ENCODE peak calls at places on chromosome 17, in nine cellular contexts. T, V, P, Q, L, J, E, W and D are unnamed samples.

GRCh38 chr17:47265983-47266541 is 12.4 kb downstream of the ITGB3 start:
- ATAC-seq in Q (peak; percentile 81), J (peak; percentile 55), T (peak; percentile 58), V (peak; percentile 72), W (peak; percentile 55), P (peak; percentile 17), L (no peak), E (no peak), D (peak; percentile 91)

GRCh38 chr17:28865946-28866752 is 11.3 kb downstream of the ERAL1 start:
- ATAC-seq in T (no peak), W (peak; percentile 47), V (no peak), P (no peak), E (no peak), Q (peak; percentile 63), J (no peak), L (peak; percentile 99), D (peak; percentile 97)

GRCh38 chr17:57557793-57558681 is 187.1 kb downstream of the CCDC182 start:
- ATAC-seq in L (peak; percentile 58), J (peak; percentile 70), T (no peak), Q (no peak), V (peak; percentile 36), P (no peak), W (no peak), E (no peak), D (no peak)

GRCh38 chr17:19897108-19897854 is 29.5 kb upstream of the ULK2 start:
- ATAC-seq in E (peak; percentile 15), W (peak; percentile 76), L (no peak), J (peak; percentile 51), P (peak; percentile 82), V (peak; percentile 51), T (peak; percentile 79), Q (peak; percentile 78), D (no peak)

GRCh38 chr17:67629963-67630320 is 87.8 kb upstream of the NOL11 start:
- ATAC-seq in E (no peak), L (no peak), T (peak; percentile 80), J (peak; percentile 74), V (peak; percentile 31), Q (peak; percentile 34), P (peak; percentile 82), W (no peak), D (no peak)

GRCh38 chr17:43536236-43537088 is 9.7 kb downstream of the ETV4 start:
- ATAC-seq in Q (no peak), W (no peak), P (no peak), L (no peak), J (no peak), T (peak; percentile 39), E (no peak), V (no peak), D (peak; percentile 78)

GRCh38 chr17:72609501-72609900 is 483.0 kb downstream of the SLC39A11 start:
- ATAC-seq in E (no peak), P (no peak), Q (peak; percentile 76), L (no peak), T (no peak), V (no peak), J (no peak), W (peak; percentile 76), D (no peak)

GRCh38 chr17:49358638-49359247 is 3.3 kb downstream of the ZNF652 start:
- ATAC-seq in Q (no peak), E (no peak), P (no peak), W (no peak), L (no peak), J (no peak), T (no peak), V (no peak), D (no peak)

GRCh38 chr17:63598284-63598683 is 2.4 kb upstream of the TACO1 start:
- ATAC-seq in V (no peak), T (no peak), P (no peak), J (no peak), W (no peak), Q (no peak), E (no peak), L (no peak), D (no peak)

GRCh38 chr17:50118076-50118827 is 11.7 kb downstream of the SAMD14 start:
- ATAC-seq in T (no peak), E (no peak), V (peak; percentile 31), Q (no peak), J (no peak), P (peak; percentile 39), L (no peak), W (no peak), D (no peak)

GRCh38 chr17:4332296-4332970 is 34.0 kb downstream of the UBE2G1 start:
- ATAC-seq in P (peak; percentile 19), W (no peak), E (no peak), T (no peak), J (peak; percentile 44), V (no peak), L (no peak), Q (peak; percentile 24), D (no peak)

GRCh38 chr17:50630524-50631194 is 4.0 kb upstream of the ABCC3 start:
- ATAC-seq in P (peak; percentile 77), T (no peak), L (peak; percentile 71), E (no peak), J (peak; percentile 70), V (no peak), Q (peak; percentile 81), W (peak; percentile 77), D (peak; percentile 49)

GRCh38 chr17:35748323-35748960 is 4.6 kb downstream of the GAS2L2 start:
- ATAC-seq in V (no peak), Q (peak; percentile 45), W (peak; percentile 44), P (peak; percentile 89), E (no peak), J (peak; percentile 70), L (no peak), T (peak; percentile 15), D (no peak)

GRCh38 chr17:47742319-47743181 is 9.5 kb downstream of the TBX21 start:
- ATAC-seq in V (no peak), T (peak; percentile 13), E (no peak), W (no peak), P (no peak), Q (peak; percentile 14), J (peak; percentile 33), L (peak; percentile 91), D (peak; percentile 67)

GRCh38 chr17:78127888-78128615 is 503 bp downstream of the TMC6 start:
- ATAC-seq in J (peak; percentile 63), L (no peak), W (peak; percentile 50), Q (peak; percentile 40), T (peak; percentile 28), E (no peak), P (peak; percentile 35), V (peak; percentile 14), D (no peak)

GRCh38 chr17:43999024-43999423 is 5.4 kb upstream of the NAGS start:
- ATAC-seq in J (no peak), W (no peak), V (no peak), P (no peak), T (no peak), L (no peak), Q (no peak), E (no peak), D (no peak)

GRCh38 chr17:31470592-31470991 is 79.1 kb downstream of the RAB11FIP4 start:
- ATAC-seq in L (no peak), W (no peak), V (no peak), Q (peak; percentile 28), T (no peak), E (no peak), J (no peak), P (no peak), D (no peak)

GRCh38 chr17:37025241-37025640 is 76.5 kb downstream of the AATF start:
- ATAC-seq in T (no peak), P (no peak), L (no peak), W (peak; percentile 58), E (no peak), Q (no peak), V (no peak), J (no peak), D (no peak)

GRCh38 chr17:41695954-41696720 is 7.5 kb downstream of the EIF1 start:
- ATAC-seq in L (peak; percentile 66), E (peak; percentile 73), V (no peak), W (peak; percentile 35), J (peak; percentile 77), P (peak; percentile 70), Q (peak; percentile 72), T (peak; percentile 44), D (peak; percentile 70)

GRCh38 chr17:74444406-74444805 is 12.5 kb downstream of the GPRC5C start:
- ATAC-seq in E (no peak), L (no peak), V (peak; percentile 17), Q (peak; percentile 2), W (peak; percentile 9), P (peak; percentile 50), J (no peak), T (peak; percentile 53), D (no peak)

GRCh38 chr17:59347975-59348391 is 16.5 kb downstream of the YPEL2 start:
- ATAC-seq in T (peak; percentile 35), L (no peak), J (peak; percentile 70), Q (no peak), E (peak; percentile 33), P (peak; percentile 8), V (no peak), W (no peak), D (no peak)

GRCh38 chr17:32688221-32688620 is 188.7 kb downstream of the MYO1D start:
- ATAC-seq in E (no peak), W (peak; percentile 40), Q (peak; percentile 57), V (no peak), P (no peak), J (no peak), T (no peak), L (no peak), D (no peak)

GRCh38 chr17:66508896-66509843 is 206.8 kb downstream of the PRKCA start:
- ATAC-seq in L (no peak), T (no peak), W (peak; percentile 91), J (peak; percentile 82), E (no peak), Q (peak; percentile 89), V (peak; percentile 13), P (peak; percentile 76), D (no peak)

GRCh38 chr17:60738287-60738686 is 60.6 kb downstream of the BCAS3 start:
- ATAC-seq in L (no peak), P (no peak), E (no peak), V (no peak), Q (no peak), J (no peak), W (no peak), T (no peak), D (no peak)

GRCh38 chr17:65433157-65433556 is 128.3 kb downstream of the AXIN2 start:
- ATAC-seq in L (no peak), E (no peak), Q (no peak), T (no peak), P (no peak), W (no peak), J (no peak), V (no peak), D (no peak)

GRCh38 chr17:27846042-27846655 is 45.8 kb upstream of the NOS2 start:
- ATAC-seq in T (no peak), L (no peak), Q (no peak), E (no peak), W (no peak), V (no peak), J (no peak), P (no peak), D (no peak)

GRCh38 chr17:48907713-48908046 is 527 bp upstream of the UBE2Z start:
- ATAC-seq in E (no peak), P (no peak), L (peak; percentile 2), T (peak; percentile 9), Q (peak; percentile 3), W (peak; percentile 0), J (peak; percentile 14), V (no peak), D (no peak)

GRCh38 chr17:7655541-7655840 is 4.8 kb downstream of the ATP1B2 start:
- ATAC-seq in L (no peak), E (no peak), V (no peak), W (no peak), P (no peak), Q (no peak), J (no peak), T (no peak), D (peak; percentile 65)

GRCh38 chr17:7311110-7311698 is 3.8 kb downstream of the EIF5A start:
- ATAC-seq in V (no peak), J (no peak), P (no peak), L (no peak), T (no peak), Q (no peak), E (no peak), W (no peak), D (no peak)

GRCh38 chr17:78005452-78006171 is 47.1 kb downstream of the TNRC6C start:
- ATAC-seq in Q (no peak), V (no peak), J (no peak), P (no peak), W (no peak), L (no peak), T (no peak), E (no peak), D (no peak)

GRCh38 chr17:6456914-6457687 is 12.8 kb downstream of the PIMREG start:
- ATAC-seq in E (no peak), L (no peak), W (peak; percentile 47), J (peak; percentile 38), V (peak; percentile 35), T (no peak), P (peak; percentile 20), Q (peak; percentile 75), D (no peak)